ENCODE peak calls at places on chromosome X, in eight cellular contexts. I, T, K, Y, P, A, M and V are unnamed samples.

GRCh38 chrX:115344885-115345653 is 55.6 kb downstream of the LUZP4 start:
- DNase-seq in I (no peak), T (peak; percentile 86), K (peak; percentile 96), Y (peak; percentile 96), P (peak; percentile 93), A (no peak), M (peak; percentile 89), V (peak; percentile 92)

GRCh38 chrX:153333271-153333670 is 682 bp upstream of the ZNF275 start:
- DNase-seq in I (no peak), T (peak; percentile 42), K (peak; percentile 69), Y (peak; percentile 64), P (no peak), A (no peak), M (no peak), V (no peak)

GRCh38 chrX:11665144-11666040 is at the start of gene ARHGAP6:
- DNase-seq in I (peak; percentile 34), T (peak; percentile 24), K (peak; percentile 86), Y (peak; percentile 63), P (no peak), A (peak; percentile 35), M (peak; percentile 22), V (peak; percentile 40)

GRCh38 chrX:85052636-85053343 is 49.1 kb downstream of the APOOL start:
- DNase-seq in I (no peak), T (peak; percentile 44), K (peak; percentile 73), Y (peak; percentile 90), P (no peak), A (no peak), M (no peak), V (peak; percentile 56)

GRCh38 chrX:13432376-13432775 is 112.5 kb upstream of the ATXN3L start:
- DNase-seq in I (no peak), T (peak; percentile 98), K (peak; percentile 92), Y (peak; percentile 97), P (peak; percentile 60), A (no peak), M (no peak), V (peak; percentile 71)

GRCh38 chrX:2708016-2708415 is 16.9 kb downstream of the CD99 start:
- DNase-seq in I (no peak), T (no peak), K (peak; percentile 24), Y (peak; percentile 54), P (no peak), A (no peak), M (no peak), V (peak; percentile 12)

GRCh38 chrX:96770315-96770714 is 85.7 kb downstream of the DIAPH2 start:
- DNase-seq in I (no peak), T (no peak), K (peak; percentile 15), Y (peak; percentile 34), P (no peak), A (no peak), M (no peak), V (peak; percentile 1)

GRCh38 chrX:18354369-18355329 is at the start of gene SCML2:
- DNase-seq in I (peak; percentile 41), T (no peak), K (peak; percentile 69), Y (peak; percentile 23), P (peak; percentile 55), A (peak; percentile 45), M (peak; percentile 47), V (peak; percentile 20)

GRCh38 chrX:107725761-107726555 is 49.6 kb downstream of the TSC22D3 start:
- DNase-seq in I (no peak), T (no peak), K (peak; percentile 43), Y (no peak), P (no peak), A (no peak), M (no peak), V (no peak)

GRCh38 chrX:54248309-54248708 is 65.3 kb upstream of the FAM120C start:
- DNase-seq in I (no peak), T (no peak), K (peak; percentile 19), Y (peak; percentile 48), P (no peak), A (peak; percentile 15), M (no peak), V (peak; percentile 0)

GRCh38 chrX:40887476-40887875 is 152.1 kb upstream of the MED14 start:
- DNase-seq in I (no peak), T (no peak), K (peak; percentile 15), Y (peak; percentile 13), P (no peak), A (no peak), M (no peak), V (no peak)

GRCh38 chrX:20139966-20140365 is 1.7 kb downstream of the EIF1AX start:
- DNase-seq in I (no peak), T (peak; percentile 85), K (peak; percentile 54), Y (peak; percentile 74), P (no peak), A (no peak), M (no peak), V (no peak)

GRCh38 chrX:138745215-138745614 is 33.7 kb upstream of the FGF13 start:
- DNase-seq in I (peak; percentile 62), T (no peak), K (peak; percentile 28), Y (peak; percentile 62), P (no peak), A (peak; percentile 6), M (no peak), V (peak; percentile 53)

GRCh38 chrX:149259241-149259640 is 245.9 kb downstream of the IDS start:
- DNase-seq in I (no peak), T (no peak), K (peak; percentile 35), Y (peak; percentile 48), P (no peak), A (no peak), M (no peak), V (peak; percentile 59)

GRCh38 chrX:46477435-46477834 is 67.8 kb downstream of the ZNF674 start:
- DNase-seq in I (no peak), T (no peak), K (peak; percentile 2), Y (peak; percentile 39), P (no peak), A (no peak), M (no peak), V (no peak)

GRCh38 chrX:108537005-108537404 is 97.4 kb downstream of the COL4A5 start:
- DNase-seq in I (peak; percentile 31), T (peak; percentile 2), K (peak; percentile 61), Y (peak; percentile 62), P (no peak), A (peak; percentile 15), M (no peak), V (peak; percentile 14)

GRCh38 chrX:56800801-56801200 is 71.8 kb downstream of the NBDY start:
- DNase-seq in I (no peak), T (no peak), K (no peak), Y (no peak), P (peak; percentile 10), A (peak; percentile 59), M (no peak), V (no peak)

GRCh38 chrX:49308604-49309269 is 5.3 kb downstream of the GAGE10 start:
- DNase-seq in I (no peak), T (no peak), K (peak; percentile 36), Y (peak; percentile 34), P (no peak), A (no peak), M (no peak), V (no peak)